ENCODE peak calls at places on chromosomes 1 and 21, in six cellular contexts. One of them, this sample, is unnamed. For H3K27me3 and H3K4me1, the result is how much of the 10 kb centered on the place peaks cover.

GRCh38 chr21:36032647-36033406 is 27.5 kb downstream of the SETD4 start:
- DNase-seq in pancreas: no peak
- DNase-seq in stomach: no peak
- DNase-seq in thoracic aorta: no peak
- DNase-seq in upper lobe of right lung: no peak
- DNase-seq in MM.1S: no peak
- DNase-seq in this sample: no peak

GRCh38 chr1:12138196-12139183 is 28.3 kb upstream of the TNFRSF1B start:
- DNase-seq in pancreas: no peak
- DNase-seq in stomach: no peak
- DNase-seq in thoracic aorta: no peak
- DNase-seq in upper lobe of right lung: no peak
- DNase-seq in MM.1S: no peak
- DNase-seq in this sample: peak

GRCh38 chr1:167262820-167263219 is 42.1 kb downstream of the POU2F1 start:
- DNase-seq in pancreas: no peak
- DNase-seq in stomach: no peak
- DNase-seq in thoracic aorta: no peak
- DNase-seq in upper lobe of right lung: no peak
- DNase-seq in MM.1S: no peak
- DNase-seq in this sample: no peak

GRCh38 chr1:212226467-212226866 is 58.7 kb upstream of the PPP2R5A start:
- DNase-seq in pancreas: no peak
- DNase-seq in stomach: no peak
- DNase-seq in thoracic aorta: no peak
- DNase-seq in upper lobe of right lung: no peak
- DNase-seq in MM.1S: no peak
- DNase-seq in this sample: no peak

GRCh38 chr1:233993651-233994050 is 89.2 kb downstream of the SLC35F3 start:
- DNase-seq in pancreas: no peak
- DNase-seq in stomach: no peak
- DNase-seq in thoracic aorta: no peak
- DNase-seq in upper lobe of right lung: no peak
- DNase-seq in MM.1S: peak
- DNase-seq in this sample: no peak

GRCh38 chr1:184791199-184791935 is 36.7 kb upstream of the EDEM3 start:
- DNase-seq in pancreas: no peak
- DNase-seq in stomach: no peak
- DNase-seq in thoracic aorta: no peak
- DNase-seq in upper lobe of right lung: no peak
- DNase-seq in MM.1S: no peak
- DNase-seq in this sample: no peak

GRCh38 chr1:244231572-244232315 is 180.7 kb downstream of the ZBTB18 start:
- DNase-seq in pancreas: peak
- DNase-seq in stomach: peak
- DNase-seq in thoracic aorta: no peak
- DNase-seq in upper lobe of right lung: no peak
- DNase-seq in MM.1S: no peak
- DNase-seq in this sample: no peak

GRCh38 chr21:36908260-36908908 is 58.1 kb downstream of the HLCS start:
- DNase-seq in pancreas: no peak
- DNase-seq in stomach: no peak
- DNase-seq in thoracic aorta: no peak
- DNase-seq in upper lobe of right lung: no peak
- DNase-seq in MM.1S: no peak
- DNase-seq in this sample: no peak

GRCh38 chr21:43903451-43904091 is 38.5 kb downstream of the AGPAT3 start:
- DNase-seq in pancreas: no peak
- DNase-seq in stomach: peak
- DNase-seq in thoracic aorta: no peak
- DNase-seq in upper lobe of right lung: peak
- DNase-seq in MM.1S: no peak
- DNase-seq in this sample: peak

GRCh38 chr1:202562443-202563060 is 147.7 kb downstream of the SYT2 start:
- DNase-seq in pancreas: no peak
- DNase-seq in stomach: no peak
- DNase-seq in thoracic aorta: no peak
- DNase-seq in upper lobe of right lung: no peak
- DNase-seq in MM.1S: no peak
- DNase-seq in this sample: no peak

GRCh38 chr1:206050655-206051235 is 2.2 kb upstream of the RHEX start:
- DNase-seq in pancreas: no peak
- DNase-seq in stomach: no peak
- DNase-seq in thoracic aorta: no peak
- DNase-seq in upper lobe of right lung: no peak
- DNase-seq in MM.1S: peak
- DNase-seq in this sample: no peak

GRCh38 chr21:30044447-30045064 is 104.8 kb upstream of the GRIK1 start:
- DNase-seq in pancreas: no peak
- DNase-seq in stomach: no peak
- DNase-seq in thoracic aorta: no peak
- DNase-seq in upper lobe of right lung: no peak
- DNase-seq in MM.1S: peak
- DNase-seq in this sample: no peak

GRCh38 chr1:178220094-178220493 is 126.2 kb downstream of the RASAL2 start:
- DNase-seq in pancreas: no peak
- DNase-seq in stomach: no peak
- DNase-seq in thoracic aorta: no peak
- DNase-seq in upper lobe of right lung: no peak
- DNase-seq in MM.1S: no peak
- DNase-seq in this sample: no peak

GRCh38 chr1:112737573-112737972 is 22.4 kb upstream of the PPM1J start:
- DNase-seq in pancreas: no peak
- DNase-seq in stomach: no peak
- DNase-seq in thoracic aorta: no peak
- DNase-seq in upper lobe of right lung: no peak
- DNase-seq in MM.1S: no peak
- DNase-seq in this sample: no peak
- H3K4me3 ChIP-seq in pancreas: no peak
- H3K4me3 ChIP-seq in stomach: no peak
- H3K4me3 ChIP-seq in thoracic aorta: no peak
- H3K4me3 ChIP-seq in upper lobe of right lung: no peak
- H3K4me3 ChIP-seq in MM.1S: no peak
- H3K4me3 ChIP-seq in this sample: no peak

GRCh38 chr1:24925963-24926362 is 4.1 kb downstream of the RUNX3 start:
- DNase-seq in pancreas: no peak
- DNase-seq in stomach: no peak
- DNase-seq in thoracic aorta: no peak
- DNase-seq in upper lobe of right lung: no peak
- DNase-seq in MM.1S: no peak
- DNase-seq in this sample: no peak
- H3K27me3 ChIP-seq in pancreas: under half
- H3K27me3 ChIP-seq in stomach: half or more
- H3K27me3 ChIP-seq in thoracic aorta: under half
- H3K27me3 ChIP-seq in upper lobe of right lung: half or more
- H3K27me3 ChIP-seq in MM.1S: under half
- H3K27me3 ChIP-seq in this sample: half or more

DNA sequence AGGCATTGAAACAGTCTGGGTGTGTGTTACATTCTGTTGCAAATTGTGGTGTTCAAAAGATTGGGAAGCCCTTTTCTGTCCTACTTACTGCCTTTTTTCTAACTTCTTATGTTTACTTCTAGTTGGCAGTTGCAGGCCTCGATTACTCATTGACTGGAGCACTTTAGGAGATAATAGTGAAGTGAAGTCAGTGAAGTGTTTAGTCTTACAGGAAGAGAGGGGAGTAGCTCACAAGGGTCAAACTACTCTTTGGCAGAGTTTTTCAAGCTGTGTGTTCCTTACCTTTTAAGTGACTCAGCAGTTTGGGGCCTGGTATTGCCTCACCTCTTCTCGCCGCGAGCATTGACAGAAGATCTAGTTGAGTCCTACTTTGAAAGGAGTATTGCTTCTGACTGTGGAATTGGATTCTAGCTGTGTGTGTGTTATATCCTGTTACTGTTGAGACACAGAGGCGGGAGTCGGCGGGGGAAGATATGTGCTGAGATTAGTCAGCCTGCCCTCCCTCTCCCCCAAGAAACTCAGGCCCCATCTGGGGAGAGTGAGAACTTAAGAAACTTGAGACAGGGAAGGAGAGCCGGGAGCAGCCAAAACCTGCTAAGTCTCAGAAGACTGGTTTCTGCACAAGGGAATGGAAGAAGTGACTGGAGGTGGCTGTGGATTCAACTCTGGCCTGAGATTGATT is 19.3 kb downstream of the AHCYL1 start:
- DNase-seq in pancreas: peak
- DNase-seq in stomach: peak
- DNase-seq in thoracic aorta: peak
- DNase-seq in upper lobe of right lung: peak
- DNase-seq in MM.1S: no peak
- DNase-seq in this sample: peak
- H3K4me1 ChIP-seq in pancreas: under half
- H3K4me1 ChIP-seq in stomach: half or more
- H3K4me1 ChIP-seq in thoracic aorta: under half
- H3K4me1 ChIP-seq in upper lobe of right lung: half or more
- H3K4me1 ChIP-seq in MM.1S: under half
- H3K4me1 ChIP-seq in this sample: half or more

DNA sequence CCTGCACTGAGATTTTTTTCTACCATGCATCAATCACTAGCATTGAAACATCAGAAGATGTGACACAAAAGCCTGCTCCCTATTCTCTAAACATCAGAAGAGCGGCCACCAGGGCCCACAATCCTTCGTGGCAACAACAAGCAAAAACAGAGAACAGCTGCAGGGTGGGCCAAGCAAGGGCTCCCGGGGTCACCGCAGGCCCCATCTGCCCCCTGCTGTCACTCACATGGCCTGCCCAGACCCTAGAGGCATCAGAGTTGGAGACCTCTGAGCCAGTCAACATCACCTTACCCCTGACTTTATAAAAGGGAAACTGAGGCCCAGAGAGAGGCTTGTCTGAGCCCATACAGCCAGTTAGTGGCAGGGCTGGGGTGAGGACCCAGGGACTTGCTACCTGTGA is 1.8 kb downstream of the LAPTM5 start:
- DNase-seq in pancreas: no peak
- DNase-seq in stomach: no peak
- DNase-seq in thoracic aorta: no peak
- DNase-seq in upper lobe of right lung: no peak
- DNase-seq in MM.1S: no peak
- DNase-seq in this sample: no peak
- H3K4me3 ChIP-seq in pancreas: no peak
- H3K4me3 ChIP-seq in stomach: peak
- H3K4me3 ChIP-seq in thoracic aorta: peak
- H3K4me3 ChIP-seq in upper lobe of right lung: peak
- H3K4me3 ChIP-seq in MM.1S: peak
- H3K4me3 ChIP-seq in this sample: peak

DNA sequence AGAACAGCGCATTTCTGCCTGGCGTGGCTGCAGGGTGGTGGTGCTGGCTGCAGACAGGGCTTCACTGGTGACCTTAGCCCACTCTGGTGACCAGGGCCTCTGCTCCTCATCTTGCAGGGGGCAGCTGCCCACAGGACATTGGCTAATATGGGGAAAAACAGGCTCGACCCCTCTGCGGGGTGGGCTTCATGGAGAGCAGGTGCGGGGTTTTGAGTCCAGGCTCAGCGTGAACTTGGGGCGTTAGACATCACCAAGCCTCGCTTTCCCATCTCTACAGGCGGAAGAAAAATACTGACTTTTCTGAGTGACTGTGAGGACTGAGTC is 24.4 kb downstream of the LHX4 start:
- DNase-seq in pancreas: no peak
- DNase-seq in stomach: no peak
- DNase-seq in thoracic aorta: no peak
- DNase-seq in upper lobe of right lung: no peak
- DNase-seq in MM.1S: no peak
- DNase-seq in this sample: no peak
- H3K27me3 ChIP-seq in pancreas: under half
- H3K27me3 ChIP-seq in stomach: under half
- H3K27me3 ChIP-seq in thoracic aorta: under half
- H3K27me3 ChIP-seq in upper lobe of right lung: under half
- H3K27me3 ChIP-seq in MM.1S: under half
- H3K27me3 ChIP-seq in this sample: half or more

This sample was measured in left ventricle myocardium inferior.